ENCODE peak calls at places on chromosomes 4 and X, in eight cellular contexts. Z, K, E, F, U, S, C and H are unnamed samples.

GRCh38 chr4:128653514-128654420 is 155.7 kb upstream of the JADE1 start:
- DNase-seq in S (peak), F (no peak), E (no peak), C (no peak), U (no peak), K (no peak), Z (peak), H (no peak)

GRCh38 chrX:118593407-118593806 is 97.8 kb downstream of the DOCK11 start:
- DNase-seq in F (no peak), C (no peak), Z (no peak), K (no peak), U (no peak), E (no peak), S (no peak), H (no peak)

GRCh38 chr4:52098618-52099017 is 47.5 kb downstream of the SPATA18 start:
- DNase-seq in C (no peak), F (no peak), U (no peak), Z (no peak), E (no peak), K (no peak), S (no peak), H (no peak)

GRCh38 chrX:21926116-21926515 is 14.4 kb upstream of the SMS start:
- DNase-seq in U (no peak), E (no peak), K (no peak), C (no peak), F (no peak), Z (no peak), S (no peak), H (no peak)

GRCh38 chr4:73740353-73740778 is at the start of gene CXCL8:
- DNase-seq in C (peak), U (peak), K (no peak), E (no peak), S (no peak), Z (peak), F (no peak), H (no peak)

GRCh38 chr4:157121396-157121795 is 45.4 kb downstream of the GLRB start:
- DNase-seq in S (no peak), C (no peak), F (no peak), Z (no peak), E (no peak), K (no peak), U (no peak), H (no peak)

GRCh38 chr4:67941074-67941473 is 22.2 kb downstream of the TMPRSS11A start:
- DNase-seq in E (no peak), S (no peak), U (no peak), K (no peak), F (no peak), C (no peak), Z (no peak), H (no peak)

GRCh38 chrX:74343970-74344622 is 40.1 kb downstream of the ZCCHC13 start:
- DNase-seq in C (no peak), Z (peak), K (peak), S (peak), U (peak), F (peak), E (peak), H (peak)

GRCh38 chrX:34631826-34632225 is 25.3 kb downstream of the TMEM47 start:
- DNase-seq in E (no peak), S (no peak), F (no peak), Z (no peak), U (no peak), K (no peak), C (no peak), H (no peak)

GRCh38 chr4:66927937-66928336 is 617.4 kb downstream of the CENPC start:
- DNase-seq in Z (no peak), C (no peak), K (peak), F (no peak), U (peak), E (no peak), S (no peak), H (no peak)

GRCh38 chr4:90187148-90187884 is 60.1 kb downstream of the CCSER1 start:
- DNase-seq in K (no peak), F (no peak), E (no peak), S (no peak), U (peak), Z (no peak), C (no peak), H (peak)

GRCh38 chr4:144461906-144462305 is 184.1 kb upstream of the HHIP start:
- DNase-seq in S (no peak), U (no peak), F (no peak), E (no peak), K (no peak), Z (no peak), C (no peak), H (no peak)

GRCh38 chr4:140078366-140078765 is 75.6 kb downstream of the MAML3 start:
- DNase-seq in Z (no peak), E (no peak), F (no peak), S (no peak), C (no peak), U (no peak), K (no peak), H (peak)

GRCh38 chrX:96770315-96770714 is 85.7 kb downstream of the DIAPH2 start:
- DNase-seq in S (no peak), E (no peak), Z (no peak), C (no peak), K (peak), U (peak), F (no peak), H (no peak)

GRCh38 chr4:67393699-67394281 is 151.5 kb downstream of the CENPC start:
- DNase-seq in K (peak), U (peak), F (peak), E (no peak), Z (no peak), S (no peak), C (no peak), H (no peak)

GRCh38 chr4:6118201-6118600 is 82.1 kb downstream of the JAKMIP1 start:
- DNase-seq in F (no peak), K (no peak), Z (no peak), E (no peak), U (no peak), S (no peak), C (no peak), H (no peak)